ENCODE peak calls at places on chromosomes 11 and 22, in four cellular contexts. M, W, Q and R are unnamed samples.
A peak's percentile ranks its signal among the peaks of the same experiment; 100 is the strongest.

GRCh38 chr11:65915821-65916251 is 3.0 kb downstream of the C11orf68 start:
- DNase-seq in M (peak; percentile 63), Q (no peak), W (no peak), R (no peak)

GRCh38 chr11:88164806-88165205 is 10.4 kb downstream of the RAB38 start:
- DNase-seq in M (no peak), Q (no peak), W (no peak), R (no peak)

GRCh38 chr11:62125316-62125715 is 1.5 kb downstream of the INCENP start:
- DNase-seq in Q (no peak), M (no peak), W (no peak), R (no peak)

GRCh38 chr11:131626761-131627160 is 256.3 kb downstream of the NTM start:
- DNase-seq in Q (no peak), W (no peak), M (no peak), R (no peak)

GRCh38 chr22:35329114-35329847 is 29.6 kb downstream of the TOM1 start:
- DNase-seq in W (no peak), Q (no peak), M (no peak), R (no peak)

GRCh38 chr22:50268655-50269113 is 1.5 kb downstream of the MAPK11 start:
- DNase-seq in W (no peak), M (no peak), Q (no peak), R (no peak)

GRCh38 chr11:11408436-11409221 is 55.6 kb upstream of the CSNK2A3 start:
- DNase-seq in W (no peak), Q (no peak), M (no peak), R (no peak)

GRCh38 chr11:122732342-122733300 is 77.1 kb downstream of the UBASH3B start:
- DNase-seq in Q (no peak), W (no peak), M (no peak), R (no peak)

GRCh38 chr11:64809781-64810241 is 540 bp downstream of the MEN1 start:
- DNase-seq in Q (no peak), W (no peak), M (no peak), R (no peak)

GRCh38 chr22:49013707-49014106 is 814.0 kb downstream of the BRD1 start:
- DNase-seq in Q (no peak), M (no peak), W (no peak), R (no peak)

GRCh38 chr22:46033256-46034200 is 56.6 kb upstream of the WNT7B start:
- DNase-seq in M (no peak), W (no peak), Q (no peak), R (no peak)

GRCh38 chr11:69510471-69511357 is 29.3 kb downstream of the LINC01488 start:
- DNase-seq in W (no peak), Q (no peak), M (no peak), R (no peak)

GRCh38 chr11:91257593-91258170 is 966.9 kb upstream of the FAT3 start:
- DNase-seq in W (no peak), Q (no peak), M (no peak), R (no peak)

GRCh38 chr11:12625438-12626071 is 48.7 kb upstream of the TEAD1 start:
- DNase-seq in M (no peak), Q (no peak), W (no peak), R (no peak)

GRCh38 chr11:82663535-82663934 is 70.1 kb downstream of the FAM181B start:
- DNase-seq in Q (no peak), W (no peak), M (no peak), R (no peak)

GRCh38 chr11:70603756-70604211 is 205.5 kb downstream of the CTTN start:
- DNase-seq in Q (no peak), W (no peak), M (no peak), R (no peak)

GRCh38 chr11:4071828-4072421 is 22.7 kb upstream of the RRM1 start:
- DNase-seq in Q (no peak), M (no peak), W (no peak), R (no peak)

GRCh38 chr11:20369816-20370215 is 6.3 kb downstream of the HTATIP2 start:
- DNase-seq in M (no peak), Q (no peak), W (no peak), R (no peak)

GRCh38 chr22:24486501-24486921 is 8.6 kb upstream of the UPB1 start:
- DNase-seq in Q (no peak), M (no peak), W (no peak), R (no peak)

GRCh38 chr11:94805994-94806393 is 37.8 kb downstream of the AMOTL1 start:
- DNase-seq in W (no peak), Q (no peak), M (no peak), R (no peak)

GRCh38 chr22:45201678-45202332 is 38.1 kb downstream of the NUP50 start:
- DNase-seq in Q (no peak), M (no peak), W (no peak), R (no peak)

GRCh38 chr11:134592391-134592990 is 180.4 kb upstream of the B3GAT1 start:
- DNase-seq in W (no peak), M (no peak), Q (no peak), R (no peak)

GRCh38 chr11:117220999-117221774 is 10.7 kb downstream of the PCSK7 start:
- DNase-seq in M (no peak), W (no peak), Q (no peak), R (no peak)
- H3K4me3 ChIP-seq in M (no peak overlapping the region), W (no peak overlapping the region), Q (no peak overlapping the region), R (no peak overlapping the region)

GRCh38 chr11:1388763-1389102 is 1.0 kb upstream of the BRSK2 start:
- DNase-seq in Q (no peak), W (no peak), M (no peak), R (no peak)
- H3K27ac ChIP-seq in Q (no peak overlapping the region), W (peak overlapping the region; percentile 60), M (no peak overlapping the region), R (no peak overlapping the region)

GRCh38 chr11:7576671-7577225 is 62.9 kb downstream of the PPFIBP2 start:
- DNase-seq in M (no peak), Q (no peak), W (no peak), R (no peak)

GRCh38 chr11:7579226-7579825 is 65.5 kb downstream of the PPFIBP2 start:
- DNase-seq in W (no peak), Q (no peak), M (no peak), R (no peak)

GRCh38 chr11:7577226-7577882 is 63.6 kb downstream of the PPFIBP2 start:
- DNase-seq in M (peak; percentile 28), Q (no peak), W (no peak), R (no peak)

GRCh38 chr11:7577883-7578242 is 64.1 kb downstream of the PPFIBP2 start:
- DNase-seq in Q (no peak), W (no peak), M (no peak), R (no peak)

DNA sequence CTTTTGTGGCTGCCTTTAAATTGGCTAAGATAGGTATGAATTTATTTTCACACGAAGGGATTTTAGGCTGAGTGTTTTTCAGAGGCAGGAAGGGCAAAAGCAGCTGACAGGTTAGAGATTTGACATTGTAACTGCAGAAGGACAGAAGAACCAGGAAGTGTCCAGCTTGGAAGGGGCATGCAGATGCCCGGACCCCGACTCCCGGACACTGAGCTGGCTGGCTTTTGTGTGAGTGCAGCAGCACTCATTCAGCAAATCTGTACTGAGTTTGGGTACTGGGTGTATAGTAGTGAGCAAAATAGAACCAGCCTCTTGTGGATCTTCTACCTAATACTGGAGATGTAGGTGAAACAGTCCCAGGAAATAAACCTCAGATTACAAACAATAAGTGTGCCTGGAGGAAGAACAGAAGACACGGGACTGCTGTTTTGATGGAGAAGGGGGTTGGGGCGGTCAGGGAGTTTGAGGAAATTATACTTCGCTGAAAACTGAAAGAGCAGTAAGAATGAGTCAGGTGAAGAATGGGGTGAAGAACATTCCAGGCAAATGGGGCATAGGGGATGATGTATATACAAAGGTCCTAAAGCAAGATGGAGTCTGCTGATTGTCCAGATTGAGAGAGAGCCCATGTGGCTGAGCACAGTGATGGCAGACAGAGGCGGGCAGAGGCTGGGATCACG is 64.6 kb downstream of the PPFIBP2 start:
- DNase-seq in Q (no peak), M (no peak), W (no peak), R (no peak)
- H3K4me3 ChIP-seq in Q (no peak overlapping the region), M (peak overlapping the region; percentile 13), W (no peak overlapping the region), R (peak overlapping the region; percentile 20)

GRCh38 chr11:328012-328411 is 7.4 kb upstream of the IFITM3 start:
- DNase-seq in M (no peak), Q (no peak), W (no peak), R (no peak)

GRCh38 chr11:324131-324530 is 3.5 kb upstream of the IFITM3 start:
- DNase-seq in W (no peak), Q (no peak), M (no peak), R (no peak)

GRCh38 chr11:326842-327580 is 6.4 kb upstream of the IFITM3 start:
- DNase-seq in Q (no peak), M (peak; percentile 81), W (peak; percentile 58), R (no peak)

GRCh38 chr11:325796-326591 is 5.3 kb upstream of the IFITM3 start:
- DNase-seq in Q (no peak), M (peak; percentile 13), W (no peak), R (no peak)

GRCh38 chr11:326592-326841 is 5.9 kb upstream of the IFITM3 start:
- DNase-seq in Q (no peak), W (no peak), M (no peak), R (no peak)
- H3K27ac ChIP-seq in Q (peak overlapping the region; percentile 69), W (peak overlapping the region; percentile 88), M (peak overlapping the region; percentile 95), R (peak overlapping the region; percentile 94)

GRCh38 chr11:31815743-31816466 is 4.8 kb upstream of the PAX6 start:
- DNase-seq in M (no peak), Q (no peak), W (no peak), R (no peak)
- H3K4me3 ChIP-seq in M (no peak overlapping the region), Q (no peak overlapping the region), W (no peak overlapping the region), R (no peak overlapping the region)

GRCh38 chr22:37906364-37907008 is 389 bp downstream of the MICALL1 start:
- DNase-seq in M (no peak), W (no peak), Q (peak; percentile 25), R (no peak)
- H3K27ac ChIP-seq in M (peak overlapping the region; percentile 72), W (peak overlapping the region; percentile 72), Q (peak overlapping the region; percentile 35), R (peak overlapping the region; percentile 99)

DNA sequence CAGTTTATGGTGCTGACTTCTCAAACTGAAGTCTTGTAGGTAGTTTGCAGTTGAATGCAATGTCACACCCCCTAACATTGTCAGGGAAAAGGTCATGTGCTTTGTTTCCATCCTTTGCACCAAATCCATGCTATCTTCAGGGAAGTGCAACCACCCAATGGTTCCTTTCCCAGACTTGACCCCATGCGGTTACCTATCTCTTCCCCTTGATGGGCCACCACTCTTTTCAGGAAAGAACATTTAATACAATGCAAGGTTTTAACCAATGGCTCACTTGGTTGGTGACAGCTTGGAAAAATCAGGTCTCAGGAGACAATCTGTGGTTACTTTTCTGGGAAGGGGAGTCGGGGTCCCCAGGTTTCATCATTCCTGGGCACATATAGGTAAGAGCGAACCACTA is 2.1 kb downstream of the ABTB2 start:
- DNase-seq in W (no peak), Q (no peak), M (no peak), R (no peak)
- H3K4me3 ChIP-seq in W (no peak overlapping the region), Q (no peak overlapping the region), M (no peak overlapping the region), R (no peak overlapping the region)